ENCODE peak calls at places on chromosomes 4 and X, in nine cellular contexts. H is heart left ventricle; X is AG04449; N is astrocyte of the spinal cord; T is GM12864; J is CD8-positive, alpha-beta memory T cell; D is GM23248; Z is left ventricle myocardium inferior; B is foreskin fibroblast. Y is an unnamed sample.

GRCh38 chrX:254630-255215 is 26.5 kb upstream of the PLCXD1 start:
- DNase-seq in H (no peak), J (no peak), D (no peak), N (no peak), T (no peak), X (no peak), B (no peak), Z (no peak), Y (no peak)

GRCh38 chr4:3363411-3364141 is 70.8 kb downstream of the RGS12 start:
- DNase-seq in D (no peak), N (no peak), X (no peak), H (no peak), B (no peak), T (no peak), Z (no peak), J (no peak), Y (no peak)

GRCh38 chrX:30831082-30831481 is 58.0 kb downstream of the TAB3 start:
- DNase-seq in Z (no peak), N (no peak), D (no peak), B (no peak), X (no peak), J (no peak), T (no peak), H (no peak), Y (no peak)

GRCh38 chr4:87007345-87008181 is 72.8 kb downstream of the AFF1 start:
- DNase-seq in B (peak; percentile 72), T (no peak), Z (peak; percentile 73), X (no peak), N (peak; percentile 55), D (peak; percentile 80), J (peak; percentile 14), H (peak; percentile 70), Y (no peak)

GRCh38 chr4:19380600-19380999 is 871.1 kb upstream of the SLIT2 start:
- DNase-seq in X (no peak), T (no peak), N (peak; percentile 50), B (peak; percentile 55), J (no peak), D (peak; percentile 50), H (no peak), Z (no peak), Y (no peak)

GRCh38 chr4:134147941-134148340 is 53.6 kb downstream of the PABPC4L start:
- DNase-seq in H (no peak), T (no peak), D (no peak), N (no peak), B (no peak), J (no peak), X (no peak), Z (no peak), Y (no peak)

GRCh38 chrX:119573840-119574393 is 446 bp upstream of the UBE2A start:
- DNase-seq in H (peak; percentile 27), D (peak; percentile 57), N (peak; percentile 51), Z (peak; percentile 17), B (peak; percentile 66), J (no peak), T (no peak), X (no peak), Y (no peak)

GRCh38 chr4:59805176-59805575 is 1395.0 kb upstream of the ADGRL3 start:
- DNase-seq in B (no peak), Z (no peak), J (no peak), N (no peak), H (no peak), D (no peak), X (no peak), T (no peak), Y (no peak)

GRCh38 chr4:73855406-73855805 is 2.3 kb downstream of the PF4V1 start:
- DNase-seq in T (no peak), Z (no peak), D (no peak), J (no peak), X (no peak), N (peak; percentile 36), H (no peak), B (no peak), Y (no peak)

GRCh38 chr4:7132730-7133582 is 59.4 kb upstream of the SORCS2 start:
- DNase-seq in X (no peak), T (no peak), B (peak; percentile 41), Z (no peak), N (peak; percentile 22), D (peak; percentile 66), H (no peak), J (no peak), Y (peak; percentile 73)

GRCh38 chrX:16123222-16123786 is at the start of gene GRPR:
- DNase-seq in H (peak; percentile 54), N (peak; percentile 87), B (peak; percentile 88), D (peak; percentile 88), J (peak; percentile 12), X (peak; percentile 58), T (peak; percentile 62), Z (peak; percentile 55), Y (peak; percentile 46)

GRCh38 chr4:76866641-76867040 is 31.3 kb downstream of the SOWAHB start:
- DNase-seq in T (no peak), B (no peak), J (no peak), N (no peak), X (no peak), D (no peak), H (no peak), Z (no peak), Y (no peak)

GRCh38 chr4:7466215-7466614 is 31.5 kb upstream of the PSAPL1 start:
- DNase-seq in X (no peak), N (no peak), Z (no peak), T (no peak), H (no peak), J (no peak), D (no peak), B (no peak), Y (no peak)

GRCh38 chr4:97720869-97721432 is 422.3 kb downstream of the STPG2 start:
- DNase-seq in D (no peak), T (no peak), H (no peak), X (no peak), B (no peak), N (peak; percentile 28), Z (no peak), J (no peak), Y (no peak)

GRCh38 chr4:133719098-133719497 is 482.5 kb downstream of the PABPC4L start:
- DNase-seq in J (no peak), D (no peak), N (no peak), B (no peak), T (no peak), X (no peak), H (no peak), Z (no peak), Y (no peak)

GRCh38 chr4:81675785-81676427 is 204.2 kb upstream of the RASGEF1B start:
- DNase-seq in N (no peak), D (no peak), J (no peak), B (no peak), H (no peak), X (no peak), Z (no peak), T (no peak), Y (no peak)

GRCh38 chr4:45566896-45567603 is 556.8 kb downstream of the GABRG1 start:
- DNase-seq in J (no peak), B (no peak), N (no peak), H (no peak), X (no peak), D (no peak), T (no peak), Z (no peak), Y (no peak)

GRCh38 chrX:41561045-41561444 is 113.9 kb downstream of the NYX start:
- DNase-seq in N (peak; percentile 87), D (peak; percentile 85), T (peak; percentile 22), B (peak; percentile 82), X (peak; percentile 36), J (peak; percentile 4), H (peak; percentile 19), Z (no peak), Y (peak; percentile 52)

GRCh38 chr4:158669310-158669709 is 2.4 kb downstream of the C4orf46 start:
- DNase-seq in T (no peak), X (no peak), J (no peak), N (no peak), Z (no peak), B (no peak), D (no peak), H (no peak), Y (no peak)
- H3K4me3 ChIP-seq in T (no peak overlapping the region), X (no peak overlapping the region), J (no peak overlapping the region), N (no peak overlapping the region), Z (no peak overlapping the region), B (no peak overlapping the region), D (no peak overlapping the region), H (no peak overlapping the region), Y (no peak overlapping the region)

GRCh38 chr4:153489856-153490558 is 23.8 kb downstream of the TMEM131L start:
- DNase-seq in J (no peak), T (no peak), N (no peak), B (peak; percentile 25), X (no peak), D (no peak), H (no peak), Z (no peak), Y (no peak)

GRCh38 chr4:153486281-153487151 is 20.4 kb downstream of the TMEM131L start:
- DNase-seq in J (no peak), H (no peak), B (peak; percentile 87), N (peak; percentile 82), Z (no peak), X (peak; percentile 69), T (no peak), D (peak; percentile 93), Y (no peak)

GRCh38 chr4:153488719-153489384 is 22.7 kb downstream of the TMEM131L start:
- DNase-seq in T (peak; percentile 69), N (peak; percentile 35), X (no peak), B (no peak), D (peak; percentile 50), J (no peak), H (peak; percentile 67), Z (peak; percentile 51), Y (no peak)

GRCh38 chr4:153485860-153486259 is 19.7 kb downstream of the TMEM131L start:
- DNase-seq in Z (no peak), X (no peak), N (no peak), H (no peak), B (no peak), T (no peak), J (no peak), D (no peak), Y (no peak)

GRCh38 chr4:153488006-153488718 is 22.0 kb downstream of the TMEM131L start:
- DNase-seq in Z (no peak), D (no peak), J (peak; percentile 76), H (peak; percentile 38), N (no peak), B (no peak), T (peak; percentile 90), X (no peak), Y (no peak)
- H3K4me3 ChIP-seq in Z (peak overlapping the region; percentile 46), D (no peak overlapping the region), J (peak overlapping the region; percentile 54), H (peak overlapping the region; percentile 6), N (no peak overlapping the region), B (no peak overlapping the region), T (peak overlapping the region; percentile 80), X (no peak overlapping the region), Y (no peak overlapping the region)

GRCh38 chr4:88659061-88659889 is 38.4 kb downstream of the NAP1L5 start:
- DNase-seq in J (no peak), H (no peak), X (no peak), Z (no peak), D (peak; percentile 87), T (peak; percentile 5), B (peak; percentile 86), N (peak; percentile 64), Y (peak; percentile 27)
- H3K4me3 ChIP-seq in J (no peak overlapping the region), H (no peak overlapping the region), X (no peak overlapping the region), Z (no peak overlapping the region), D (no peak overlapping the region), T (no peak overlapping the region), B (no peak overlapping the region), N (no peak overlapping the region), Y (no peak overlapping the region)

DNA sequence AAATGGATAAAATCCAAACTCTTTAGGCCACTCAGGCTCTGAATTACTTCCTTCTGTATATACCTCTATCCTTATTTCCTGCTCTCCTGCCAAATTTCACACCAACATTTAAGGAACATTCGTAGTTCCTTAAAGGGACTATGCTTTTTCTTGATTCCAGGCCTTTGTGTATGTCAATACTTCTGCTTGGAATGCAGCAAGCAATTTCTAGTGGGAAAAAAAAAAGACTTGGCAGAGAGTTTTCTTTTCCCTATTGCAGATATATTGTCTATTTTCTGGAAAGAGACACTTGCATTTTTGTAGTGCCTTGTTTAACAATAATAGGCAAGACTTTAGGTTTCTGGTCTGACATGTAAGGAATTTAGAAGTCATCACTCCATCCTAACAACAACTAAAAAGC is 1.9 kb upstream of the ADH5 start:
- DNase-seq in J (no peak), H (no peak), D (peak; percentile 19), Z (no peak), X (no peak), N (peak; percentile 15), T (no peak), B (no peak), Y (no peak)
- H3K4me3 ChIP-seq in J (no peak overlapping the region), H (no peak overlapping the region), D (peak overlapping the region; percentile 92), Z (peak overlapping the region; percentile 78), X (no peak overlapping the region), N (no peak overlapping the region), T (no peak overlapping the region), B (peak overlapping the region; percentile 98), Y (peak overlapping the region; percentile 80)